ENCODE peak calls at places on chromosomes 16 and 17, in four cellular contexts. J is osteoblast; E is Jurkat, Clone E6-1; K is prostate gland. H is an unnamed sample.
A peak's percentile ranks its signal among the peaks of the same experiment; 100 is the strongest.

GRCh38 chr16:11072420-11073153 is 128.2 kb downstream of the CLEC16A start:
- DNase-seq in K (no peak), E (no peak), J (no peak), H (no peak)

GRCh38 chr16:67260426-67261063 is 11.8 kb downstream of the SLC9A5 start:
- DNase-seq in J (peak; percentile 71), E (no peak), K (peak; percentile 49), H (no peak)

GRCh38 chr17:21042434-21043295 is at the start of gene USP22:
- DNase-seq in E (no peak), J (peak; percentile 97), K (peak; percentile 13), H (no peak)

GRCh38 chr16:79261461-79261860 is 339.1 kb downstream of the MAF start:
- DNase-seq in K (no peak), E (peak; percentile 28), J (no peak), H (no peak)

GRCh38 chr16:56814537-56815432 is 50.2 kb upstream of the SLC12A3 start:
- DNase-seq in J (no peak), K (no peak), E (no peak), H (no peak)

GRCh38 chr17:29357232-29357631 is 32.9 kb upstream of the TAOK1 start:
- DNase-seq in E (no peak), J (no peak), K (no peak), H (no peak)

GRCh38 chr16:84186685-84187437 is at the start of gene TAF1C:
- DNase-seq in E (peak; percentile 91), J (peak; percentile 100), K (peak; percentile 89), H (peak; percentile 88)

GRCh38 chr17:72609501-72609900 is 483.0 kb downstream of the SLC39A11 start:
- DNase-seq in J (peak; percentile 71), K (no peak), E (no peak), H (no peak)

GRCh38 chr17:48100160-48100559 is 1.1 kb downstream of the CBX1 start:
- DNase-seq in J (no peak), E (no peak), K (no peak), H (no peak)

GRCh38 chr16:30778549-30779244 is 8.3 kb downstream of the ZNF629 start:
- DNase-seq in E (no peak), J (peak; percentile 89), K (no peak), H (no peak)

GRCh38 chr16:29705030-29705429 is 26.1 kb downstream of the QPRT start:
- DNase-seq in J (no peak), E (no peak), K (no peak), H (no peak)

GRCh38 chr17:48678141-48678971 is 44.0 kb downstream of the PRAC1 start:
- DNase-seq in K (peak; percentile 79), E (peak; percentile 12), J (peak; percentile 89), H (peak; percentile 49)

GRCh38 chr17:67655478-67656148 is 62.1 kb upstream of the NOL11 start:
- DNase-seq in K (no peak), E (no peak), J (no peak), H (no peak)

GRCh38 chr16:77250395-77250794 is 51.2 kb downstream of the SYCE1L start:
- DNase-seq in K (no peak), E (no peak), J (peak; percentile 26), H (no peak)

GRCh38 chr17:40115101-40115436 is 6.7 kb upstream of the MSL1 start:
- DNase-seq in E (no peak), K (no peak), J (no peak), H (no peak)

GRCh38 chr16:16146380-16147315 is 76.6 kb downstream of the ABCC6 start:
- DNase-seq in E (no peak), K (no peak), J (no peak), H (no peak)

GRCh38 chr16:6081320-6081976 is 983.9 kb upstream of the EEF2KMT start:
- DNase-seq in J (no peak), E (peak; percentile 36), K (no peak), H (peak; percentile 31)

GRCh38 chr17:79716183-79716797 is 14.5 kb upstream of the ENPP7 start:
- DNase-seq in E (no peak), K (no peak), J (peak; percentile 41), H (no peak)

GRCh38 chr17:7177210-7177953 is 1.8 kb downstream of the ASGR1 start:
- DNase-seq in J (peak; percentile 98), E (peak; percentile 50), K (peak; percentile 54), H (peak; percentile 60)

GRCh38 chr16:57016831-57017230 is 27.5 kb downstream of the NLRC5 start:
- DNase-seq in E (no peak), K (no peak), J (no peak), H (no peak)

GRCh38 chr16:86225905-86226371 is 284.4 kb upstream of the FOXF1 start:
- DNase-seq in E (no peak), K (no peak), J (peak; percentile 31), H (no peak)

GRCh38 chr16:88352261-88353200 is 30.2 kb upstream of the ZNF469 start:
- DNase-seq in K (no peak), J (peak; percentile 91), E (no peak), H (no peak)

GRCh38 chr17:40331743-40332641 is 23.0 kb downstream of the RARA start:
- DNase-seq in K (peak; percentile 84), J (peak; percentile 99), E (no peak), H (peak; percentile 87)

GRCh38 chr16:66904846-66905632 is 13.6 kb downstream of the CDH16 start:
- DNase-seq in E (no peak), K (no peak), J (peak; percentile 80), H (no peak)

GRCh38 chr17:40312893-40313659 is 4.1 kb downstream of the RARA start:
- DNase-seq in E (no peak), K (no peak), J (no peak), H (no peak)

GRCh38 chr16:27080870-27081269 is 14.1 kb downstream of the C16orf82 start:
- DNase-seq in E (no peak), K (no peak), J (no peak), H (no peak)

GRCh38 chr17:19904412-19904811 is 36.7 kb upstream of the ULK2 start:
- DNase-seq in J (peak; percentile 70), K (no peak), E (no peak), H (no peak)

GRCh38 chr17:55500103-55500502 is 11.1 kb downstream of the SMIM36 start:
- DNase-seq in J (no peak), K (no peak), E (no peak), H (no peak)

GRCh38 chr16:53817117-53817516 is 113.2 kb downstream of the FTO start:
- DNase-seq in J (no peak), K (no peak), E (no peak), H (no peak)

GRCh38 chr17:34275881-34276280 is 5.9 kb downstream of the CCL7 start:
- DNase-seq in J (peak; percentile 76), E (no peak), K (no peak), H (no peak)

GRCh38 chr17:41492771-41493170 is 3.1 kb upstream of the KRT36 start:
- DNase-seq in K (no peak), E (no peak), J (no peak), H (no peak)

DNA sequence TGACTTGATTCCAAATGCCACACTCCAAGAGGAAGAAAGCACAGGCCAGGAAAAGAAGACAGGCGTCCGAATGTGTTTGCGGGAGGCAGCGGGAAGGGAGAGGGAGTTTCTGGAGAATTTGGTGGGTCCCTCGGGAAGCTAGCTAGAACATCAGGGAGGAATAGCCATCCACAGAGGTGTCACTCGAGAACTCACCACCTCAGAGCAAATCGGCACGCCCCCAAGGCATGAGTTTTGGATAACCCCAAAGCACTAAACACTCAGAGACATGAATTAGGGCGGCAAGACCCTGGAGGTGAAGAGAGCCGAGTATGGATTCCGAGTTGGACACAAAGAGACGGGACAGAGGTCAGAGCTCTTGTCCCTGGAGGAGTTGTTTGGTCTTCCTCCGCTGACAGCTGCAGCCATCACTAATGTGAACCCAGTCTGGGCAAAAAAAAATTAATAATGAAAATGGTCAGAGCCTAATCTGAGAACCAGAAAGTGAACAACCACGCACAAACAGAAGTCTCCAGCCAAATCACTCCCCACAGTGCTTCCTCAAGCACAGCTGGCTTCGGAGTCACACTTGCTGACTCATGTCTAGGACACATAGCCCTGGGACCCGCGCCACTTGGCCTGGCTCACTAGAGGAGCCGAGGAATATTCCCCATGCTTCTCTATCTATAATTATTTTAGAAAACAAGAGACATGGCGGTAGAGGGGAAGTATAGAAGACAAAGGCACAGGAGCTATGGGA is 109.3 kb downstream of the ZFHX3 start:
- DNase-seq in K (peak; percentile 81), E (no peak), J (peak; percentile 94), H (peak; percentile 68)
- H3K4me3 ChIP-seq in K (no peak overlapping the region), E (no peak overlapping the region), J (peak overlapping the region; percentile 52), H (no peak overlapping the region)

GRCh38 chr17:36657763-36658490 is 56.5 kb downstream of the MRM1 start:
- DNase-seq in E (no peak), K (no peak), J (no peak), H (no peak)
- H3K4me3 ChIP-seq in E (no peak overlapping the region), K (peak overlapping the region; percentile 29), J (peak overlapping the region; percentile 64), H (no peak overlapping the region)

GRCh38 chr17:75844530-75845057 is 390 bp upstream of the UNC13D start:
- DNase-seq in K (peak; percentile 81), E (no peak), J (peak; percentile 89), H (peak; percentile 87)
- H3K4me3 ChIP-seq in K (no peak overlapping the region), E (peak overlapping the region; percentile 82), J (no peak overlapping the region), H (no peak overlapping the region)

GRCh38 chr16:69839798-69840409 is 77.8 kb downstream of the WWP2 start:
- DNase-seq in E (no peak), J (no peak), K (peak; percentile 71), H (no peak)

GRCh38 chr16:69838417-69838990 is 76.4 kb downstream of the WWP2 start:
- DNase-seq in E (no peak), K (no peak), J (no peak), H (no peak)

GRCh38 chr16:69837380-69837779 is 75.2 kb downstream of the WWP2 start:
- DNase-seq in J (no peak), K (no peak), E (no peak), H (no peak)

GRCh38 chr16:69840975-69841374 is 78.8 kb downstream of the WWP2 start:
- DNase-seq in J (peak; percentile 43), E (no peak), K (no peak), H (no peak)

GRCh38 chr16:69839240-69839688 is 77.1 kb downstream of the WWP2 start:
- DNase-seq in K (no peak), E (no peak), J (peak; percentile 14), H (no peak)
- H3K4me3 ChIP-seq in K (no peak overlapping the region), E (no peak overlapping the region), J (no peak overlapping the region), H (no peak overlapping the region)

GRCh38 chr16:2966043-2966802 is 2.1 kb downstream of the KREMEN2 start:
- DNase-seq in J (peak; percentile 87), E (no peak), K (no peak), H (no peak)

GRCh38 chr16:2962334-2963073 is 1.6 kb upstream of the KREMEN2 start:
- DNase-seq in J (peak; percentile 91), K (no peak), E (no peak), H (no peak)

GRCh38 chr16:2963074-2963610 is 933 bp upstream of the KREMEN2 start:
- DNase-seq in K (no peak), J (no peak), E (no peak), H (no peak)

GRCh38 chr16:2963611-2964415 is at the start of gene KREMEN2:
- DNase-seq in K (no peak), E (no peak), J (peak; percentile 96), H (no peak)

GRCh38 chr16:2964416-2965223 is 545 bp downstream of the KREMEN2 start:
- DNase-seq in E (peak; percentile 63), K (no peak), J (peak; percentile 94), H (no peak)
- H3K4me3 ChIP-seq in E (peak overlapping the region; percentile 45), K (peak overlapping the region; percentile 26), J (no peak overlapping the region), H (no peak overlapping the region)